ENCODE peak calls at places on chromosome 19, in eight cellular contexts. E is A549, G is neural progenitor cell, Q is ascending aorta, C is stomach, W is colonic mucosa, L is brain microvascular endothelial cell, B is A673. R is an unnamed sample.

GRCh38 chr19:8148410-8149231 is 771 bp downstream of the FBN3 start:
- DNase-seq in G (peak; percentile 85), Q (no peak), W (no peak), B (no peak), E (peak; percentile 29), C (no peak), L (no peak), R (no peak)

GRCh38 chr19:39263912-39264305 is 4.3 kb upstream of the IFNL2 start:
- DNase-seq in B (no peak), W (no peak), G (peak; percentile 23), Q (no peak), E (no peak), L (no peak), C (no peak), R (no peak)

GRCh38 chr19:8366961-8367326 is 3.0 kb downstream of the ANGPTL4 start:
- DNase-seq in W (no peak), E (no peak), G (no peak), L (no peak), Q (no peak), B (no peak), C (no peak), R (no peak)

GRCh38 chr19:42919757-42920079 is 2.0 kb upstream of the PSG6 start:
- DNase-seq in E (peak; percentile 41), B (peak; percentile 4), Q (no peak), C (no peak), L (no peak), G (no peak), W (no peak), R (no peak)

GRCh38 chr19:49506575-49507105 is 5.8 kb upstream of the FCGRT start:
- DNase-seq in E (peak; percentile 75), W (peak; percentile 88), L (no peak), Q (no peak), B (peak; percentile 83), C (peak; percentile 76), G (peak; percentile 79), R (no peak)

GRCh38 chr19:8334458-8335342 is 8.4 kb downstream of the KANK3 start:
- DNase-seq in Q (no peak), L (no peak), E (peak; percentile 84), B (peak; percentile 78), C (peak; percentile 72), W (peak; percentile 59), G (peak; percentile 95), R (no peak)

GRCh38 chr19:19205416-19206410 is 2.5 kb upstream of the NR2C2AP start:
- DNase-seq in Q (no peak), C (no peak), G (no peak), L (no peak), W (no peak), E (no peak), B (no peak), R (no peak)

GRCh38 chr19:3276341-3276799 is 51.9 kb downstream of the CELF5 start:
- DNase-seq in E (peak; percentile 83), C (peak; percentile 34), W (peak; percentile 78), Q (no peak), B (peak; percentile 92), G (peak; percentile 90), L (no peak), R (no peak)

GRCh38 chr19:720691-721160 is 12.0 kb downstream of the PALM start:
- DNase-seq in L (no peak), B (no peak), E (no peak), G (no peak), Q (no peak), C (no peak), W (no peak), R (no peak)

GRCh38 chr19:17489392-17490030 is 19.2 kb downstream of the SLC27A1 start:
- DNase-seq in C (no peak), Q (no peak), B (no peak), W (no peak), E (no peak), G (no peak), L (no peak), R (no peak)

GRCh38 chr19:13861714-13862531 is 15.0 kb upstream of the NANOS3 start:
- DNase-seq in B (peak; percentile 94), G (peak; percentile 88), L (peak; percentile 89), E (peak; percentile 90), W (peak; percentile 94), Q (peak; percentile 76), C (peak; percentile 93), R (peak; percentile 92)
- H3K4me3 ChIP-seq in B (peak overlapping the region; percentile 45), G (peak overlapping the region; percentile 32), L (peak overlapping the region; percentile 51), E (peak overlapping the region; percentile 33), W (peak overlapping the region; percentile 39), Q (peak overlapping the region; percentile 60), C (peak overlapping the region; percentile 46), R (peak overlapping the region; percentile 47)

DNA sequence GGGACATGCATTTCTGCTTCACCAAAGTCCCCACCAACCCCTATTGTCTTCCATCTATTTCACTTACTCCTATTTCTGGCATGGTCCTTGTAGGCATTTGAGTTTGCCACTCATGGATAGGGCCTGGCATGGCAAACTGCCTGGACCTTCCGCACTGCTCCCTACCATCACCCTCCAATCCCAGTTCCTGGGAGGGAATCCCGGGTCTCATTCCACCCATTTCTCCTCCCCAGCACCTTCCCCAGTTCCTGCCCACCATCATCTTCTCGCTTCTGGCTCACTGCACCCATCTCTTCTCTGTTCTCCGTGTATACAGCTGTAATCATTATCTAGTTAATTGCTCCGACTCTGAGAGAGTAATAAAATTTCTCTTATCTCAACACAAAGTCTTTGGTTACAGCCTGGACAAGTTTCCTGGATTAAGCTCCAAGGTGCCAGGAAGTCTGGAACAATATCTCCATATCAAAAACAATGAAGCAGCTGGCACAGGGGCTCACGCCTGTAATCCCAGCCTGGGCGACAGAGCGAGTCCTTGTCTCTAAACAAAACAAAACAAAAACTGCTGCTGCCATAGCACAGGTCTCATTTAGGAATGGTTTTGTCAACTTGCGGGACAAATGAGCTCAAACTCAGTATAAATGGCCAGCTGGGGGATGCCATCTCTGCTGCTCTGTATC is 17.0 kb upstream of the COX7A1 start:
- DNase-seq in B (peak; percentile 91), G (no peak), W (peak; percentile 69), Q (no peak), C (peak; percentile 35), L (no peak), E (no peak), R (peak; percentile 31)
- H3K27ac ChIP-seq in B (peak overlapping the region; percentile 68), G (peak overlapping the region; percentile 37), W (peak overlapping the region; percentile 88), Q (peak overlapping the region; percentile 71), C (peak overlapping the region; percentile 77), L (no peak overlapping the region), E (no peak overlapping the region), R (peak overlapping the region; percentile 54)

DNA sequence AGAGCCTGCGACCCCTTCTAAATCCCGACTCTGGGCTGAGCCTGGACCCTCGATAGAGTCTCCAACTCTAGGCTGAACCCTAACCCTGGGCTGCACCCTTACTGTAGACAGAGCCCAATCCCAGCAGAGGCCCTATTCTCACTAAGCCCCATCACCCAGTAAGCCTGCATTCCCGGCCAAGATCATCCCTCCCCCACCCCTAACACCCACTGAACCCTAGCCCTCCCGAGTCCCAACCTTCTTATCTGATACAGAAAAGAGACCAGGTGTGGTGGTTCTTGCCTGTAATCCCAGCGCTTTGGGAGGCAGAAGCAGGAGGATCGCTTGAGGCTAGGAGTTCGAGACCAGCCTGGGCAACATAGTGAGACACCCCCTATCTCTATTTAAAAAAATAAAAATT is 2.6 kb upstream of the TNFAIP8L1 start:
- DNase-seq in W (no peak), Q (no peak), C (no peak), B (no peak), L (no peak), E (no peak), G (no peak), R (no peak)
- H3K4me3 ChIP-seq in W (no peak overlapping the region), Q (peak overlapping the region; percentile 71), C (peak overlapping the region; percentile 54), B (peak overlapping the region; percentile 39), L (no peak overlapping the region), E (no peak overlapping the region), G (peak overlapping the region; percentile 53), R (no peak overlapping the region)

DNA sequence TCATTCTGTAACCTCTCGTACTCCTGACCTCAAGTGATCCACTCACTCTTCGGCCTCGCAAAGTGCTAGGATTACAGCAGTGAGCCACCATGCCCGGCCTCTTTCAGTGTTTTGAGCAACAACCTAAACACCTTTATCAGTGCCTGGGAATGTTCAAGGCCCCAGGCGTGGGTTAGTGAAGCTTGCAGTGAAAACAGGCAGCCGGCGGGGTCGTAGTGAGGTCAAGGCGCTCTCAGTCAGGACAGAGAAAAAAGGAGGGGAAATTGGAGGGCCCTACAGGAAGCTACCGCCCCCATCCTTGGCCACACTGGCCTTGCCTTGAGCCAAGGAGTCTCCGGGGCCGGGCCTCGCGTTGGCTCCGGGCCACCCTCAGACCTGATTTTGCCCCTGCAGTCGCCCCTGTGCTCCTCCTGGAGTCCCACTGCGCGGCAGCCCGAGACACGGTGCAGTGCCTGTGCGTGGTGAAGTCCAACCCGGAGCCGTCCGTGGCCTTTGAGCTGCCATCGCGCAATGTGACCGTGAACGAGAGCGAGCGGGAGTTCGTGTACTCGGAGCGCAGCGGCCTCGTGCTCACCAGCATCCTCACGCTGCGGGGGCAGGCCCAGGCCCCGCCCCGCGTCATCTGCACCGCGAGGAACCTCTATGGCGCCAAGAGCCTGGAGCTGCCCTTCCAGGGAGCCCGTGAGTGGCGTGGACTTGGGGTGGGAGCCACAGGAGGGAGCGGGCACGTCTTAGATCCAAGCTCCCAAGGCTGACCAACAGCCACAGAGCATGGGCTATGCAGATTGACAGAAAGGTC is 17.7 kb downstream of the MAG start:
- DNase-seq in E (no peak), G (no peak), Q (no peak), B (no peak), L (peak; percentile 28), C (no peak), W (no peak), R (no peak)
- H3K27ac ChIP-seq in E (no peak overlapping the region), G (no peak overlapping the region), Q (no peak overlapping the region), B (no peak overlapping the region), L (no peak overlapping the region), C (no peak overlapping the region), W (no peak overlapping the region), R (no peak overlapping the region)

GRCh38 chr19:35040474-35040825 is 1.1 kb upstream of the HPN start:
- DNase-seq in B (no peak), W (no peak), L (no peak), C (no peak), Q (no peak), E (no peak), G (no peak), R (no peak)
- H3K4me3 ChIP-seq in B (no peak overlapping the region), W (peak overlapping the region; percentile 15), L (no peak overlapping the region), C (peak overlapping the region; percentile 41), Q (peak overlapping the region; percentile 40), E (no peak overlapping the region), G (no peak overlapping the region), R (no peak overlapping the region)

GRCh38 chr19:57351867-57352266 is 796 bp downstream of the ZNF304 start:
- DNase-seq in L (no peak), Q (no peak), W (no peak), B (no peak), C (no peak), G (peak; percentile 6), E (no peak), R (no peak)

GRCh38 chr19:57355916-57356315 is 4.8 kb downstream of the ZNF304 start:
- DNase-seq in Q (no peak), B (no peak), E (no peak), G (no peak), W (no peak), C (no peak), L (no peak), R (no peak)

GRCh38 chr19:57359300-57359699 is 4.1 kb upstream of the TRAPPC2B start:
- DNase-seq in G (no peak), E (no peak), B (no peak), Q (no peak), W (no peak), C (no peak), L (no peak), R (no peak)

GRCh38 chr19:57362419-57362818 is 932 bp upstream of the TRAPPC2B start:
- DNase-seq in W (no peak), Q (no peak), C (no peak), L (no peak), B (no peak), E (no peak), G (no peak), R (no peak)

GRCh38 chr19:57357406-57357805 is 5.9 kb upstream of the TRAPPC2B start:
- DNase-seq in C (no peak), W (no peak), Q (no peak), B (no peak), G (no peak), L (no peak), E (no peak), R (no peak)
- H3K27ac ChIP-seq in C (no peak overlapping the region), W (no peak overlapping the region), Q (no peak overlapping the region), B (no peak overlapping the region), G (no peak overlapping the region), L (no peak overlapping the region), E (no peak overlapping the region), R (no peak overlapping the region)